ENCODE peak calls at places on chromosomes 3 and 15, in six cellular contexts. V is activated naive CD4-positive, alpha-beta T cell treated with Interleukin-2 at 50 U/mL for 16 hours; E is thoracic aorta; A is HFFc6; B is dermis blood vessel endothelial cell; T is GM23338. N is an unnamed sample.

GRCh38 chr3:42756681-42757213 is 16.3 kb downstream of the CCDC13 start:
- DNase-seq in B (no peak), A (no peak), E (no peak), V (no peak), T (no peak), N (no peak)

GRCh38 chr3:179474480-179474879 is 23.2 kb upstream of the GNB4 start:
- DNase-seq in B (no peak), V (no peak), A (no peak), T (no peak), E (no peak), N (no peak)

GRCh38 chr3:58647661-58648141 is 18.9 kb downstream of the FAM3D start:
- DNase-seq in B (peak), V (no peak), T (no peak), E (no peak), A (no peak), N (no peak)

GRCh38 chr3:4410174-4410573 is 56.9 kb downstream of the SUMF1 start:
- DNase-seq in T (no peak), B (peak), V (no peak), A (no peak), E (no peak), N (no peak)

GRCh38 chr3:105809204-105809893 is 59.5 kb downstream of the CBLB start:
- DNase-seq in B (no peak), E (no peak), A (no peak), V (no peak), T (no peak), N (no peak)

GRCh38 chr15:80228959-80229610 is 22.9 kb downstream of the CTXND1 start:
- DNase-seq in B (no peak), A (peak), E (no peak), T (no peak), V (no peak), N (no peak)

GRCh38 chr3:188788621-188789081 is 383.1 kb upstream of the TPRG1 start:
- DNase-seq in B (peak), E (no peak), T (no peak), V (peak), A (peak), N (peak)

GRCh38 chr15:52259503-52259902 is 36.1 kb downstream of the MYO5C start:
- DNase-seq in V (no peak), B (no peak), A (no peak), T (no peak), E (no peak), N (no peak)

GRCh38 chr15:99185731-99186130 is 63.6 kb downstream of the TTC23 start:
- DNase-seq in E (no peak), A (no peak), T (no peak), V (no peak), B (no peak), N (no peak)

GRCh38 chr3:13007251-13007941 is 65.8 kb downstream of the IQSEC1 start:
- DNase-seq in A (no peak), T (no peak), B (no peak), E (no peak), V (no peak), N (no peak)

N was measured in NB4.